ENCODE peak calls at places on chromosomes 11 and 22, in five cellular contexts. One of them, this sample, is unnamed.

GRCh38 chr11:9385288-9385902 is 943 bp downstream of the IPO7 start:
- DNase-seq in prostate gland: no peak
- DNase-seq in colonic mucosa: no peak
- DNase-seq in AG10803: no peak
- DNase-seq in astrocyte of the spinal cord: no peak
- DNase-seq in this sample: no peak

GRCh38 chr11:46353706-46354105 is 6.4 kb downstream of the DGKZ start:
- DNase-seq in colonic mucosa: no peak
- DNase-seq in prostate gland: no peak
- DNase-seq in AG10803: peak; percentile 26
- DNase-seq in astrocyte of the spinal cord: no peak
- DNase-seq in this sample: no peak

GRCh38 chr11:20015529-20016427 is 144.5 kb downstream of the DBX1 start:
- DNase-seq in astrocyte of the spinal cord: no peak
- DNase-seq in prostate gland: no peak
- DNase-seq in colonic mucosa: no peak
- DNase-seq in AG10803: no peak
- DNase-seq in this sample: no peak

GRCh38 chr22:40116496-40117200 is 61.1 kb upstream of the TNRC6B start:
- DNase-seq in prostate gland: no peak
- DNase-seq in AG10803: no peak
- DNase-seq in colonic mucosa: no peak
- DNase-seq in astrocyte of the spinal cord: no peak
- DNase-seq in this sample: no peak

GRCh38 chr11:124108158-124108557 is 7.1 kb upstream of the VWA5A start:
- DNase-seq in prostate gland: no peak
- DNase-seq in astrocyte of the spinal cord: peak; percentile 55
- DNase-seq in AG10803: no peak
- DNase-seq in colonic mucosa: no peak
- DNase-seq in this sample: peak; percentile 8

GRCh38 chr11:17786824-17787525 is 52.4 kb downstream of the KCNC1 start:
- DNase-seq in colonic mucosa: no peak
- DNase-seq in prostate gland: no peak
- DNase-seq in astrocyte of the spinal cord: peak; percentile 84
- DNase-seq in AG10803: peak; percentile 47
- DNase-seq in this sample: no peak

GRCh38 chr11:12031856-12032526 is 23.6 kb upstream of the DKK3 start:
- DNase-seq in AG10803: no peak
- DNase-seq in astrocyte of the spinal cord: no peak
- DNase-seq in prostate gland: no peak
- DNase-seq in colonic mucosa: no peak
- DNase-seq in this sample: no peak

GRCh38 chr11:17722000-17722643 is 2.8 kb downstream of the MYOD1 start:
- DNase-seq in colonic mucosa: no peak
- DNase-seq in AG10803: no peak
- DNase-seq in prostate gland: no peak
- DNase-seq in astrocyte of the spinal cord: peak; percentile 30
- DNase-seq in this sample: no peak

GRCh38 chr22:24989541-24989951 is 37.0 kb downstream of the KIAA1671 start:
- DNase-seq in astrocyte of the spinal cord: no peak
- DNase-seq in prostate gland: no peak
- DNase-seq in colonic mucosa: no peak
- DNase-seq in AG10803: no peak
- DNase-seq in this sample: no peak
- H3K4me3 ChIP-seq in astrocyte of the spinal cord: no peak overlapping the region
- H3K4me3 ChIP-seq in prostate gland: no peak overlapping the region
- H3K4me3 ChIP-seq in colonic mucosa: no peak overlapping the region
- H3K4me3 ChIP-seq in AG10803: no peak overlapping the region
- H3K4me3 ChIP-seq in this sample: no peak overlapping the region

DNA sequence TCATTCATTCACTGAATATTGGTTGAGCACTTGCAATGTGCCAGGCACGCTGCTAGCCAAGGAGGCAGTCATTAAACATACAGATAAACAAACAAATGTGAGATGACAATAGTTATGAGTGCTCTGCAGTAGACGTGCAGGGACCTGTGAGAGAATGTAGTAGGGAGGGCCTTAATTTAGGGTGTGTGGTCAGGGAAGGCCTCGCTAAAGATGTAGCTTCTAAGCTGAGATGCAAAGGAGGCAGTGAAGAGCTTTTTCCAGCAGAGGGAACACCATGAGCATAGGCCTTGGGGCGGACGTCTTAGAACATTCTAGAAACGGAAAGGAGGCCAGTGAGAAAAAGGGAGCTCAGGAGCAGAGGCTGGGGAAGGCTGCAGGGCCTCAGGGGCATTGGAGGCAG is 789 bp upstream of the NCF4 start:
- DNase-seq in AG10803: no peak
- DNase-seq in colonic mucosa: no peak
- DNase-seq in prostate gland: peak; percentile 63
- DNase-seq in astrocyte of the spinal cord: no peak
- DNase-seq in this sample: no peak
- TF ChIP-seq CTCF in AG10803: peak; percentile 8
- TF ChIP-seq CTCF in colonic mucosa: no peak
- TF ChIP-seq CTCF in prostate gland: peak; percentile 47
- TF ChIP-seq CTCF in astrocyte of the spinal cord: no peak
- TF ChIP-seq CTCF in this sample: no peak

GRCh38 chr11:66727282-66727882 is 1.6 kb downstream of the SPTBN2 start:
- DNase-seq in AG10803: no peak
- DNase-seq in colonic mucosa: no peak
- DNase-seq in astrocyte of the spinal cord: peak; percentile 12
- DNase-seq in prostate gland: no peak
- DNase-seq in this sample: no peak

GRCh38 chr11:66727883-66728759 is 895 bp downstream of the SPTBN2 start:
- DNase-seq in prostate gland: no peak
- DNase-seq in astrocyte of the spinal cord: no peak
- DNase-seq in colonic mucosa: no peak
- DNase-seq in AG10803: no peak
- DNase-seq in this sample: no peak

GRCh38 chr11:66729447-66729846 is 431 bp upstream of the SPTBN2 start:
- DNase-seq in AG10803: no peak
- DNase-seq in colonic mucosa: no peak
- DNase-seq in prostate gland: no peak
- DNase-seq in astrocyte of the spinal cord: no peak
- DNase-seq in this sample: no peak

GRCh38 chr11:66725646-66726045 is 3.4 kb downstream of the SPTBN2 start:
- DNase-seq in AG10803: no peak
- DNase-seq in colonic mucosa: no peak
- DNase-seq in prostate gland: no peak
- DNase-seq in astrocyte of the spinal cord: peak; percentile 27
- DNase-seq in this sample: no peak

GRCh38 chr11:66728760-66729385 is at the start of gene SPTBN2:
- DNase-seq in AG10803: no peak
- DNase-seq in astrocyte of the spinal cord: no peak
- DNase-seq in colonic mucosa: no peak
- DNase-seq in prostate gland: no peak
- DNase-seq in this sample: no peak
- H3K4me3 ChIP-seq in AG10803: peak within 1 kb of the TSS; percentile 26
- H3K4me3 ChIP-seq in astrocyte of the spinal cord: peak within 1 kb of the TSS; percentile 40
- H3K4me3 ChIP-seq in colonic mucosa: peak within 1 kb of the TSS; percentile 33
- H3K4me3 ChIP-seq in prostate gland: peak within 1 kb of the TSS; percentile 50
- H3K4me3 ChIP-seq in this sample: peak within 1 kb of the TSS; percentile 38

GRCh38 chr11:112961146-112961668 is at the start of gene NCAM1:
- DNase-seq in prostate gland: no peak
- DNase-seq in colonic mucosa: peak; percentile 59
- DNase-seq in astrocyte of the spinal cord: peak; percentile 81
- DNase-seq in AG10803: peak; percentile 84
- DNase-seq in this sample: no peak

GRCh38 chr11:112963368-112963955 is 2.2 kb downstream of the NCAM1 start:
- DNase-seq in astrocyte of the spinal cord: no peak
- DNase-seq in colonic mucosa: no peak
- DNase-seq in AG10803: no peak
- DNase-seq in prostate gland: no peak
- DNase-seq in this sample: no peak

GRCh38 chr11:112962854-112963367 is 1.7 kb downstream of the NCAM1 start:
- DNase-seq in colonic mucosa: peak; percentile 42
- DNase-seq in AG10803: peak; percentile 24
- DNase-seq in prostate gland: peak; percentile 37
- DNase-seq in astrocyte of the spinal cord: peak; percentile 23
- DNase-seq in this sample: no peak

GRCh38 chr11:112961751-112962747 is 829 bp downstream of the NCAM1 start:
- DNase-seq in astrocyte of the spinal cord: no peak
- DNase-seq in colonic mucosa: peak; percentile 26
- DNase-seq in prostate gland: no peak
- DNase-seq in AG10803: no peak
- DNase-seq in this sample: no peak

DNA sequence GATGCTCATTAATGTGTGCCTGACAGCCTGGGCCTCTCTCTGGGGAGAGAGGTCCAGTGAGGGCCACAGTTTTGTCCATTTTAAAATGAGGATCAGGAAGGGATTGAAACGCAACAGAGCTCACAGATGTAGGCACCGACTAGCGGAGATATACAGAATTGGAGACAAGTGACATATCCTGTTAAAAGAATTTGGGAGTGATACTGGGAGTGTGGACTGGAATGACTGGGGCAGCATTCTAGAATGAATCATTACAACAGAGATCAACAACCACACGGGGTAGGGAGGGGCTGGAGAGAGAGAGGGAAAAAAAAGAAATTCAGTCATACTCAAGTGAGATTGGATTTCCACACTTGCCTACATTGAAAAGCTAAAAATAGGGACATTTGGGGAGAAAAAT is 2.5 kb upstream of the NCAM1 start:
- DNase-seq in prostate gland: no peak
- DNase-seq in AG10803: peak; percentile 69
- DNase-seq in astrocyte of the spinal cord: no peak
- DNase-seq in colonic mucosa: no peak
- DNase-seq in this sample: no peak
- TF ChIP-seq CTCF in prostate gland: no peak
- TF ChIP-seq CTCF in AG10803: peak; percentile 39
- TF ChIP-seq CTCF in astrocyte of the spinal cord: no peak
- TF ChIP-seq CTCF in colonic mucosa: no peak
- TF ChIP-seq CTCF in this sample: no peak

GRCh38 chr11:118912742-118913410 is 12.8 kb downstream of the BCL9L start:
- DNase-seq in colonic mucosa: peak; percentile 66
- DNase-seq in prostate gland: no peak
- DNase-seq in astrocyte of the spinal cord: no peak
- DNase-seq in AG10803: no peak
- DNase-seq in this sample: no peak
- H3K4me3 ChIP-seq in colonic mucosa: no peak overlapping the region
- H3K4me3 ChIP-seq in prostate gland: no peak overlapping the region
- H3K4me3 ChIP-seq in astrocyte of the spinal cord: no peak overlapping the region
- H3K4me3 ChIP-seq in AG10803: peak overlapping the region; percentile 51
- H3K4me3 ChIP-seq in this sample: no peak overlapping the region

DNA sequence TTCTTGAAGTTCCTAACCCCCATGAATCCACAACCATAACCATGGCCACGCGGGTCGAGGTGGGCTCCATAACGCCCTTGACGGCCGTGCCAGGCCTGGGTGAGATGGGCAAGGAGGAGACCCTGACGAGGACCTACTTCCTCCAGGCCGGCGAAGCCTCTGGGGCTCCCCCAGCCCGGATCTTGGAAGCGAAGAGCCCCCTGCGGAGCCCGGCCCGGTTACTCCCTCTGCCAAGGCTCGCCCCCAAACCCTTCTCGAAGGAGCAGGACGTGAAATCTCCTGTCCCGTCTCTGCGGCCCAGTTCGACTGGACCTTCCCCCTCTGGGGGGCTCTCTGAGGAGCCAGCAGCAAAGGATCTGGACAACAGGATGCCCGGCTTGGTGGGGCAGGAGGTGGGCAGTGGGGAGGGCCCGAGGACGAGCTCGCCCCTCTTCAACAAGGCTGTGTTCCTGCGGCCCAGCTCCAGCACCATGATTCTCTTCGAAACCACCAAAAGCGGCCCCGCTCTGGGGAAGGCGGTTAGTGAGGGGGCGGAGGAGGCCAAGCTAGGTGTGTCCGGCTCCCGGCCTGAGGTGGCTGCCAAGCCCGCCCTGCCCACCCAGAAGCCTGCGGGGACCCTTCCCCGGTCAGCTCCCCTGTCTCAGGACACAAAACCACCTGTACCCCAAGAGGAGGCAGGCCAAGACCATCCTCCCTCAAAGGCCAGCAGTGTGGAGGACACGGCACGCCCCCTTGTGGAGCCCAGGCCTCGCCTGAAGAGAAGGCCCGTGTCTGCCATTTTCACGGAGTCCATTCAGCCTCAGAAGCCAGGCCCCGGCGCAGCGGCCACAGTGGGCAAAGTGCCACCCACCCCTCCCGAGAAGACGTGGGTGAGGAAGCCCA is 75.7 kb downstream of the KIAA1671 start:
- DNase-seq in colonic mucosa: peak; percentile 54
- DNase-seq in astrocyte of the spinal cord: peak; percentile 22
- DNase-seq in AG10803: no peak
- DNase-seq in prostate gland: no peak
- DNase-seq in this sample: no peak
- TF ChIP-seq CTCF in colonic mucosa: peak; percentile 30
- TF ChIP-seq CTCF in astrocyte of the spinal cord: peak; percentile 74
- TF ChIP-seq CTCF in AG10803: peak; percentile 27
- TF ChIP-seq CTCF in prostate gland: peak; percentile 58
- TF ChIP-seq CTCF in this sample: peak; percentile 16